ENCODE peak calls at places on chromosome 1, in six cellular contexts. W is AG04449, M is neural progenitor cell, E is uterus, I is NCI-H1105 treated with DMSO at 0.1 percent for 48 hours, P is esophagus squamous epithelium. Y is an unnamed sample.

GRCh38 chr1:71269823-71270222 is 189.0 kb upstream of the ZRANB2 start:
- DNase-seq in W (no peak), M (no peak), E (no peak), I (no peak), P (no peak), Y (no peak)

GRCh38 chr1:234774971-234775370 is 165.0 kb upstream of the IRF2BP2 start:
- DNase-seq in W (no peak), M (no peak), E (no peak), I (no peak), P (no peak), Y (no peak)

GRCh38 chr1:150626150-150626549 is 3.3 kb downstream of the ENSA start:
- DNase-seq in W (no peak), M (no peak), E (no peak), I (no peak), P (no peak), Y (no peak)

GRCh38 chr1:186923434-186923833 is 94.7 kb downstream of the PLA2G4A start:
- DNase-seq in W (no peak), M (no peak), E (no peak), I (no peak), P (no peak), Y (no peak)

GRCh38 chr1:99808391-99809115 is 41.6 kb upstream of the AGL start:
- DNase-seq in W (peak; percentile 86), M (peak; percentile 87), E (peak; percentile 71), I (peak; percentile 85), P (no peak), Y (peak; percentile 54)

GRCh38 chr1:183245366-183245765 is 59.3 kb downstream of the LAMC2 start:
- DNase-seq in W (no peak), M (no peak), E (no peak), I (no peak), P (no peak), Y (no peak)

GRCh38 chr1:209633335-209633997 is 18.8 kb downstream of the LAMB3 start:
- DNase-seq in W (peak; percentile 38), M (no peak), E (no peak), I (no peak), P (no peak), Y (no peak)

GRCh38 chr1:228989176-228989575 is 253.9 kb downstream of the RHOU start:
- DNase-seq in W (no peak), M (no peak), E (no peak), I (no peak), P (no peak), Y (no peak)

GRCh38 chr1:18869847-18870246 is 10.4 kb upstream of the TAS1R2 start:
- DNase-seq in W (no peak), M (no peak), E (no peak), I (peak; percentile 3), P (no peak), Y (no peak)

GRCh38 chr1:12094180-12094579 is 31.1 kb downstream of the TNFRSF8 start:
- DNase-seq in W (no peak), M (no peak), E (no peak), I (no peak), P (no peak), Y (no peak)

GRCh38 chr1:218481116-218481775 is 136.1 kb downstream of the TGFB2 start:
- DNase-seq in W (no peak), M (no peak), E (no peak), I (no peak), P (no peak), Y (no peak)

GRCh38 chr1:16253332-16253922 is 16.4 kb upstream of the CPLANE2 start:
- DNase-seq in W (no peak), M (no peak), E (no peak), I (no peak), P (no peak), Y (no peak)

GRCh38 chr1:219405531-219406331 is 207.2 kb downstream of the ZC3H11B start:
- DNase-seq in W (no peak), M (no peak), E (no peak), I (no peak), P (no peak), Y (no peak)

GRCh38 chr1:235074335-235075120 is 54.1 kb downstream of the TOMM20 start:
- DNase-seq in W (peak; percentile 72), M (peak; percentile 70), E (peak; percentile 58), I (peak; percentile 51), P (no peak), Y (peak; percentile 52)

GRCh38 chr1:17356387-17356992 is 15.5 kb upstream of the PADI6 start:
- DNase-seq in W (no peak), M (no peak), E (no peak), I (no peak), P (no peak), Y (no peak)

GRCh38 chr1:221810406-221810805 is 68.5 kb upstream of the DUSP10 start:
- DNase-seq in W (peak; percentile 67), M (no peak), E (no peak), I (no peak), P (no peak), Y (no peak)

GRCh38 chr1:235911300-235911662 is 44.6 kb upstream of the LYST start:
- DNase-seq in W (no peak), M (no peak), E (no peak), I (no peak), P (no peak), Y (no peak)

GRCh38 chr1:77948841-77949424 is 29.9 kb downstream of the FUBP1 start:
- DNase-seq in W (no peak), M (peak; percentile 32), E (no peak), I (peak; percentile 44), P (no peak), Y (no peak)

GRCh38 chr1:232952514-232953175 is 2.2 kb downstream of the NTPCR start:
- DNase-seq in W (no peak), M (peak; percentile 83), E (no peak), I (peak; percentile 29), P (no peak), Y (no peak)

GRCh38 chr1:34013958-34014737 is 150.3 kb downstream of the HMGB4 start:
- DNase-seq in W (no peak), M (peak; percentile 73), E (no peak), I (no peak), P (no peak), Y (peak; percentile 33)

GRCh38 chr1:83632906-83633305 is 366.0 kb downstream of the TTLL7 start:
- DNase-seq in W (no peak), M (no peak), E (no peak), I (no peak), P (no peak), Y (no peak)

GRCh38 chr1:220887868-220888664 is 8.8 kb downstream of the HLX start:
- DNase-seq in W (no peak), M (peak; percentile 52), E (no peak), I (no peak), P (no peak), Y (no peak)

GRCh38 chr1:101448018-101448417 is 211.2 kb downstream of the S1PR1 start:
- DNase-seq in W (no peak), M (no peak), E (no peak), I (no peak), P (no peak), Y (no peak)

GRCh38 chr1:2602866-2603520 is 16.4 kb downstream of the PRXL2B start:
- DNase-seq in W (no peak), M (no peak), E (no peak), I (no peak), P (no peak), Y (no peak)

GRCh38 chr1:6832789-6833188 is 47.5 kb downstream of the CAMTA1 start:
- DNase-seq in W (no peak), M (no peak), E (no peak), I (peak; percentile 85), P (no peak), Y (no peak)

GRCh38 chr1:54934869-54935268 is 45.6 kb upstream of the TMEM61 start:
- DNase-seq in W (peak; percentile 94), M (no peak), E (no peak), I (no peak), P (no peak), Y (no peak)

GRCh38 chr1:220217383-220217988 is 54.8 kb downstream of the RAB3GAP2 start:
- DNase-seq in W (no peak), M (peak; percentile 16), E (no peak), I (no peak), P (no peak), Y (no peak)

GRCh38 chr1:47411441-47411840 is 4.6 kb upstream of the FOXE3 start:
- DNase-seq in W (no peak), M (no peak), E (no peak), I (no peak), P (no peak), Y (no peak)

GRCh38 chr1:91054780-91055481 is 33.1 kb upstream of the ZNF644 start:
- DNase-seq in W (no peak), M (no peak), E (no peak), I (no peak), P (no peak), Y (no peak)